ENCODE peak calls at places on chromosomes 13 and 19, in nine cellular contexts. A is nephron progenitor cell; U is AG10803; R is T follicular helper cell; K is stimulated activated CD4-positive, alpha-beta T cell treated with anti-CD3 and anti-CD28 coated beads, Interleukin-4, amount 100 ng/mL, for 48 hours; P is breast epithelium; M is aorta; J is small intestine; S is nucleus accumbens. V is an unnamed sample.

GRCh38 chr19:4981681-4981958 is 12.7 kb downstream of the KDM4B start:
- DNase-seq in A (no peak), U (no peak), R (no peak), K (no peak), P (no peak), M (peak), J (no peak), S (no peak), V (no peak)

GRCh38 chr13:73991884-73992283 is 142.3 kb downstream of the KLF12 start:
- DNase-seq in A (no peak), U (no peak), R (no peak), K (no peak), P (no peak), M (no peak), J (no peak), S (no peak), V (no peak)

GRCh38 chr19:1019980-1020867 is 699 bp downstream of the TMEM259 start:
- DNase-seq in A (peak), U (no peak), R (peak), K (no peak), P (no peak), M (no peak), J (peak), S (no peak), V (peak)

GRCh38 chr19:45711851-45712698 is 18.6 kb downstream of the FBXO46 start:
- DNase-seq in A (no peak), U (no peak), R (no peak), K (no peak), P (no peak), M (no peak), J (no peak), S (no peak), V (no peak)

GRCh38 chr13:75312884-75313520 is 169.0 kb downstream of the TBC1D4 start:
- DNase-seq in A (no peak), U (no peak), R (peak), K (peak), P (no peak), M (no peak), J (no peak), S (no peak), V (no peak)

GRCh38 chr13:33745370-33746324 is 72.3 kb upstream of the RFC3 start:
- DNase-seq in A (no peak), U (no peak), R (no peak), K (no peak), P (no peak), M (no peak), J (no peak), S (no peak), V (no peak)

GRCh38 chr19:35712910-35713845 is 4.6 kb upstream of the KMT2B start:
- DNase-seq in A (no peak), U (no peak), R (no peak), K (peak), P (no peak), M (no peak), J (no peak), S (no peak), V (no peak)

GRCh38 chr13:75417006-75417384 is 65.0 kb downstream of the TBC1D4 start:
- DNase-seq in A (no peak), U (no peak), R (no peak), K (no peak), P (no peak), M (no peak), J (peak), S (no peak), V (peak)

GRCh38 chr19:36986601-36987000 is 70.5 kb downstream of the ZNF568 start:
- DNase-seq in A (no peak), U (no peak), R (no peak), K (no peak), P (no peak), M (no peak), J (no peak), S (no peak), V (no peak)

GRCh38 chr13:59635591-59635990 is 528.1 kb downstream of the DIAPH3 start:
- DNase-seq in A (peak), U (no peak), R (no peak), K (no peak), P (no peak), M (no peak), J (no peak), S (no peak), V (no peak)

GRCh38 chr13:106569233-106570095 is 1.5 kb upstream of the ARGLU1 start:
- DNase-seq in A (no peak), U (no peak), R (no peak), K (no peak), P (no peak), M (no peak), J (peak), S (no peak), V (no peak)

GRCh38 chr19:42563352-42564210 is 31.1 kb downstream of the CEACAM8 start:
- DNase-seq in A (peak), U (peak), R (no peak), K (no peak), P (no peak), M (no peak), J (peak), S (peak), V (no peak)

GRCh38 chr19:56538761-56539263 is at the start of gene ZFP28:
- DNase-seq in A (peak), U (no peak), R (no peak), K (peak), P (no peak), M (peak), J (no peak), S (peak), V (peak)

GRCh38 chr13:102484329-102484728 is 82.5 kb upstream of the FGF14 start:
- DNase-seq in A (no peak), U (no peak), R (no peak), K (no peak), P (no peak), M (no peak), J (no peak), S (no peak), V (no peak)

GRCh38 chr13:83498486-83499190 is 383.6 kb downstream of the SLITRK1 start:
- DNase-seq in A (no peak), U (peak), R (no peak), K (no peak), P (no peak), M (no peak), J (no peak), S (no peak), V (no peak)

GRCh38 chr13:49858183-49858856 is 65.8 kb upstream of the KPNA3 start:
- DNase-seq in A (no peak), U (peak), R (no peak), K (no peak), P (no peak), M (no peak), J (no peak), S (no peak), V (no peak)

GRCh38 chr13:29969286-29969685 is 118.9 kb upstream of the UBL3 start:
- DNase-seq in A (no peak), U (peak), R (no peak), K (no peak), P (no peak), M (no peak), J (no peak), S (no peak), V (no peak)

GRCh38 chr13:59480857-59481256 is 682.9 kb downstream of the DIAPH3 start:
- DNase-seq in A (no peak), U (no peak), R (no peak), K (no peak), P (no peak), M (no peak), J (no peak), S (no peak), V (no peak)

GRCh38 chr19:23203841-23204344 is 46.3 kb downstream of the ZNF724 start:
- DNase-seq in A (no peak), U (no peak), R (no peak), K (no peak), P (no peak), M (peak), J (no peak), S (no peak), V (peak)

GRCh38 chr13:114124921-114125320 is 7.5 kb downstream of the RASA3 start:
- DNase-seq in A (no peak), U (peak), R (peak), K (peak), P (no peak), M (no peak), J (no peak), S (no peak), V (peak)

GRCh38 chr19:7471696-7472620 is 16.9 kb downstream of the PEX11G start:
- DNase-seq in A (no peak), U (no peak), R (no peak), K (no peak), P (no peak), M (no peak), J (no peak), S (no peak), V (no peak)

V was measured in psoas muscle.